ENCODE peak calls at places on chromosomes 11 and 22, in five cellular contexts. One of them, this sample, is unnamed.

GRCh38 chr22:24819941-24820461 is 14.0 kb downstream of the SGSM1 start:
- DNase-seq in sigmoid colon: peak; percentile 85
- DNase-seq in fibroblast of mammary gland: no peak
- DNase-seq in colonic mucosa: peak; percentile 85
- DNase-seq in prostate gland: peak; percentile 36
- DNase-seq in this sample: no peak

GRCh38 chr11:60563553-60564235 is 48.5 kb downstream of the MS4A13 start:
- DNase-seq in sigmoid colon: no peak
- DNase-seq in fibroblast of mammary gland: peak; percentile 1
- DNase-seq in colonic mucosa: no peak
- DNase-seq in prostate gland: no peak
- DNase-seq in this sample: no peak

GRCh38 chr11:100445231-100445735 is 241.8 kb upstream of the ARHGAP42 start:
- DNase-seq in sigmoid colon: no peak
- DNase-seq in fibroblast of mammary gland: peak; percentile 1
- DNase-seq in colonic mucosa: no peak
- DNase-seq in prostate gland: peak; percentile 5
- DNase-seq in this sample: no peak

GRCh38 chr11:9089061-9089460 is 2.3 kb downstream of the SCUBE2 start:
- DNase-seq in sigmoid colon: no peak
- DNase-seq in fibroblast of mammary gland: no peak
- DNase-seq in colonic mucosa: peak; percentile 84
- DNase-seq in prostate gland: peak; percentile 86
- DNase-seq in this sample: no peak

GRCh38 chr11:35623708-35624168 is 5.5 kb downstream of the FJX1 start:
- DNase-seq in sigmoid colon: no peak
- DNase-seq in fibroblast of mammary gland: peak; percentile 90
- DNase-seq in colonic mucosa: no peak
- DNase-seq in prostate gland: no peak
- DNase-seq in this sample: no peak

GRCh38 chr22:20793386-20794131 is 19.6 kb downstream of the SERPIND1 start:
- DNase-seq in sigmoid colon: no peak
- DNase-seq in fibroblast of mammary gland: no peak
- DNase-seq in colonic mucosa: no peak
- DNase-seq in prostate gland: no peak
- DNase-seq in this sample: no peak

GRCh38 chr11:34972892-34973291 is 56.5 kb downstream of the PDHX start:
- DNase-seq in sigmoid colon: no peak
- DNase-seq in fibroblast of mammary gland: peak; percentile 59
- DNase-seq in colonic mucosa: no peak
- DNase-seq in prostate gland: no peak
- DNase-seq in this sample: no peak

GRCh38 chr11:35185696-35186095 is 46.7 kb downstream of the CD44 start:
- DNase-seq in sigmoid colon: no peak
- DNase-seq in fibroblast of mammary gland: no peak
- DNase-seq in colonic mucosa: no peak
- DNase-seq in prostate gland: no peak
- DNase-seq in this sample: no peak

GRCh38 chr11:13668957-13669521 is 571 bp downstream of the FAR1 start:
- DNase-seq in sigmoid colon: peak; percentile 74
- DNase-seq in fibroblast of mammary gland: no peak
- DNase-seq in colonic mucosa: peak; percentile 76
- DNase-seq in prostate gland: peak; percentile 37
- DNase-seq in this sample: peak; percentile 54

GRCh38 chr11:32224580-32224979 is 133.7 kb downstream of the RCN1 start:
- DNase-seq in sigmoid colon: no peak
- DNase-seq in fibroblast of mammary gland: no peak
- DNase-seq in colonic mucosa: no peak
- DNase-seq in prostate gland: no peak
- DNase-seq in this sample: no peak

GRCh38 chr11:67581469-67581868 is 2.1 kb upstream of the GSTP1 start:
- DNase-seq in sigmoid colon: no peak
- DNase-seq in fibroblast of mammary gland: no peak
- DNase-seq in colonic mucosa: peak; percentile 73
- DNase-seq in prostate gland: peak; percentile 32
- DNase-seq in this sample: no peak

GRCh38 chr11:43874738-43875137 is 5.9 kb upstream of the ALKBH3 start:
- DNase-seq in sigmoid colon: no peak
- DNase-seq in fibroblast of mammary gland: no peak
- DNase-seq in colonic mucosa: no peak
- DNase-seq in prostate gland: no peak
- DNase-seq in this sample: no peak

GRCh38 chr11:1200611-1201191 is 22.2 kb upstream of the MUC5B start:
- DNase-seq in sigmoid colon: peak; percentile 38
- DNase-seq in fibroblast of mammary gland: no peak
- DNase-seq in colonic mucosa: no peak
- DNase-seq in prostate gland: no peak
- DNase-seq in this sample: no peak

GRCh38 chr22:27959335-27960090 is 40.5 kb upstream of the PITPNB start:
- DNase-seq in sigmoid colon: no peak
- DNase-seq in fibroblast of mammary gland: no peak
- DNase-seq in colonic mucosa: no peak
- DNase-seq in prostate gland: no peak
- DNase-seq in this sample: no peak

GRCh38 chr22:21754523-21755128 is 19.0 kb upstream of the YPEL1 start:
- DNase-seq in sigmoid colon: peak; percentile 68
- DNase-seq in fibroblast of mammary gland: peak; percentile 33
- DNase-seq in colonic mucosa: peak; percentile 40
- DNase-seq in prostate gland: no peak
- DNase-seq in this sample: no peak

GRCh38 chr11:133898031-133898769 is 52.9 kb upstream of the SPATA19 start:
- DNase-seq in sigmoid colon: peak; percentile 40
- DNase-seq in fibroblast of mammary gland: no peak
- DNase-seq in colonic mucosa: no peak
- DNase-seq in prostate gland: no peak
- DNase-seq in this sample: no peak

GRCh38 chr22:50416996-50417395 is 57.8 kb downstream of the SBF1 start:
- DNase-seq in sigmoid colon: no peak
- DNase-seq in fibroblast of mammary gland: no peak
- DNase-seq in colonic mucosa: no peak
- DNase-seq in prostate gland: no peak
- DNase-seq in this sample: no peak

GRCh38 chr11:39365809-39366436 is 2093.5 kb downstream of the LRRC4C start:
- DNase-seq in sigmoid colon: no peak
- DNase-seq in fibroblast of mammary gland: no peak
- DNase-seq in colonic mucosa: no peak
- DNase-seq in prostate gland: no peak
- DNase-seq in this sample: no peak

GRCh38 chr22:20131856-20132685 is 467 bp downstream of the ZDHHC8 start:
- DNase-seq in sigmoid colon: peak; percentile 79
- DNase-seq in fibroblast of mammary gland: peak; percentile 38
- DNase-seq in colonic mucosa: no peak
- DNase-seq in prostate gland: no peak
- DNase-seq in this sample: peak; percentile 26

GRCh38 chr22:49503896-49504521 is 323.7 kb downstream of the BRD1 start:
- DNase-seq in sigmoid colon: no peak
- DNase-seq in fibroblast of mammary gland: no peak
- DNase-seq in colonic mucosa: no peak
- DNase-seq in prostate gland: no peak
- DNase-seq in this sample: no peak

GRCh38 chr11:121521145-121522042 is 68.6 kb upstream of the SORL1-AS1 start:
- DNase-seq in sigmoid colon: no peak
- DNase-seq in fibroblast of mammary gland: peak; percentile 12
- DNase-seq in colonic mucosa: no peak
- DNase-seq in prostate gland: no peak
- DNase-seq in this sample: no peak

GRCh38 chr22:38733329-38734202 is 22.2 kb downstream of the SUN2 start:
- DNase-seq in sigmoid colon: peak; percentile 96
- DNase-seq in fibroblast of mammary gland: peak; percentile 32
- DNase-seq in colonic mucosa: peak; percentile 76
- DNase-seq in prostate gland: peak; percentile 67
- DNase-seq in this sample: peak; percentile 51

GRCh38 chr11:33775832-33776231 is 1.5 kb upstream of the FBXO3 start:
- DNase-seq in sigmoid colon: no peak
- DNase-seq in fibroblast of mammary gland: no peak
- DNase-seq in colonic mucosa: no peak
- DNase-seq in prostate gland: no peak
- DNase-seq in this sample: no peak
- H3K4me3 ChIP-seq in sigmoid colon: no peak overlapping the region
- H3K4me3 ChIP-seq in fibroblast of mammary gland: no peak overlapping the region
- H3K4me3 ChIP-seq in colonic mucosa: no peak overlapping the region
- H3K4me3 ChIP-seq in prostate gland: no peak overlapping the region
- H3K4me3 ChIP-seq in this sample: no peak overlapping the region

GRCh38 chr11:7251836-7252682 is at the start of gene SYT9:
- DNase-seq in sigmoid colon: peak; percentile 62
- DNase-seq in fibroblast of mammary gland: peak; percentile 5
- DNase-seq in colonic mucosa: peak; percentile 34
- DNase-seq in prostate gland: peak; percentile 37
- DNase-seq in this sample: no peak
- H3K4me3 ChIP-seq in sigmoid colon: peak within 1 kb of the TSS; percentile 25
- H3K4me3 ChIP-seq in fibroblast of mammary gland: peak within 1 kb of the TSS; percentile 19
- H3K4me3 ChIP-seq in colonic mucosa: peak within 1 kb of the TSS; percentile 44
- H3K4me3 ChIP-seq in prostate gland: peak within 1 kb of the TSS; percentile 50
- H3K4me3 ChIP-seq in this sample: no peak within 1 kb of the TSS

DNA sequence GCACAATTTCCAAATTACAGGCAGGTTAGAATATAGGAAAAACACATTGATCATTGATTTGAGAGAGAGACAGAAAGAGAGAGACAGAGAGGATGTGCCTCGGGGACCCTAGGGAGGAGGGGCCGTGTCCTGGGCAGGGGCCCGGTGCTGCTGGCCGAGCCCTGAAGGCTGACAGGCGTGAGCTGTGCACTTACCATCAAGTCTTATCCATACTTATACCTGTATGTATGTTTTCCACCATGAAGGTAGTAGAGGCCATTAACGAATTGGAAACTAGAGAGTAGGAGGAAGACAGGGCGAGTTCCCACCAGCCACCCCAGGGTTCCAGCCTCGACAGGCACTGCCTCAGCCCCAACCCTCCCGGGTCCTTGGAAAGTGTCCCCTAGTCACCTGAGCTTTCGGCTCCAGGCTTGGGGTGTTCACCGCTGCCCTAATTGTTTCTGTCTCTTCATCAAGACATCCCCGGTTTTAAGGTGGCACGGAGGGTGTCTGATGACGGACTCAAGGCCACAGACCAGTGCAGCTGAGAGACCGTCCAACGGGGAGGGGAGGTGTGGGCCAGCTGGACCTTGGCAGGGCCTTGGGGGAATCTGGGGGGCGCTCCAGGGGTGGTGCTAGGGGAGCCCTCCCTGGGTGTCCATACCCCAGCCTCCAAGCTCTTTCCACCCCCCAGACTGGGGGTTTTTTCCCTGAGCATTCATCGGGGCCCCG is 431.3 kb downstream of the TBC1D22A start:
- DNase-seq in sigmoid colon: peak; percentile 45
- DNase-seq in fibroblast of mammary gland: no peak
- DNase-seq in colonic mucosa: peak; percentile 16
- DNase-seq in prostate gland: no peak
- DNase-seq in this sample: no peak
- H3K4me3 ChIP-seq in sigmoid colon: no peak overlapping the region
- H3K4me3 ChIP-seq in fibroblast of mammary gland: no peak overlapping the region
- H3K4me3 ChIP-seq in colonic mucosa: no peak overlapping the region
- H3K4me3 ChIP-seq in prostate gland: no peak overlapping the region
- H3K4me3 ChIP-seq in this sample: no peak overlapping the region

GRCh38 chr22:36433318-36434231 is 45.8 kb upstream of the MYH9 start:
- DNase-seq in sigmoid colon: no peak
- DNase-seq in fibroblast of mammary gland: no peak
- DNase-seq in colonic mucosa: peak; percentile 82
- DNase-seq in prostate gland: peak; percentile 22
- DNase-seq in this sample: no peak
- H3K4me3 ChIP-seq in sigmoid colon: no peak overlapping the region
- H3K4me3 ChIP-seq in fibroblast of mammary gland: no peak overlapping the region
- H3K4me3 ChIP-seq in colonic mucosa: no peak overlapping the region
- H3K4me3 ChIP-seq in prostate gland: no peak overlapping the region
- H3K4me3 ChIP-seq in this sample: no peak overlapping the region

GRCh38 chr22:29912605-29913398 is 29.8 kb downstream of the MTMR3 start:
- DNase-seq in sigmoid colon: no peak
- DNase-seq in fibroblast of mammary gland: peak; percentile 91
- DNase-seq in colonic mucosa: no peak
- DNase-seq in prostate gland: no peak
- DNase-seq in this sample: no peak

GRCh38 chr22:29904020-29904419 is 21.0 kb downstream of the MTMR3 start:
- DNase-seq in sigmoid colon: no peak
- DNase-seq in fibroblast of mammary gland: no peak
- DNase-seq in colonic mucosa: no peak
- DNase-seq in prostate gland: no peak
- DNase-seq in this sample: no peak

GRCh38 chr22:29912141-29912540 is 29.2 kb downstream of the MTMR3 start:
- DNase-seq in sigmoid colon: no peak
- DNase-seq in fibroblast of mammary gland: no peak
- DNase-seq in colonic mucosa: no peak
- DNase-seq in prostate gland: no peak
- DNase-seq in this sample: no peak

GRCh38 chr22:29903371-29903770 is 20.4 kb downstream of the MTMR3 start:
- DNase-seq in sigmoid colon: no peak
- DNase-seq in fibroblast of mammary gland: no peak
- DNase-seq in colonic mucosa: no peak
- DNase-seq in prostate gland: no peak
- DNase-seq in this sample: no peak

DNA sequence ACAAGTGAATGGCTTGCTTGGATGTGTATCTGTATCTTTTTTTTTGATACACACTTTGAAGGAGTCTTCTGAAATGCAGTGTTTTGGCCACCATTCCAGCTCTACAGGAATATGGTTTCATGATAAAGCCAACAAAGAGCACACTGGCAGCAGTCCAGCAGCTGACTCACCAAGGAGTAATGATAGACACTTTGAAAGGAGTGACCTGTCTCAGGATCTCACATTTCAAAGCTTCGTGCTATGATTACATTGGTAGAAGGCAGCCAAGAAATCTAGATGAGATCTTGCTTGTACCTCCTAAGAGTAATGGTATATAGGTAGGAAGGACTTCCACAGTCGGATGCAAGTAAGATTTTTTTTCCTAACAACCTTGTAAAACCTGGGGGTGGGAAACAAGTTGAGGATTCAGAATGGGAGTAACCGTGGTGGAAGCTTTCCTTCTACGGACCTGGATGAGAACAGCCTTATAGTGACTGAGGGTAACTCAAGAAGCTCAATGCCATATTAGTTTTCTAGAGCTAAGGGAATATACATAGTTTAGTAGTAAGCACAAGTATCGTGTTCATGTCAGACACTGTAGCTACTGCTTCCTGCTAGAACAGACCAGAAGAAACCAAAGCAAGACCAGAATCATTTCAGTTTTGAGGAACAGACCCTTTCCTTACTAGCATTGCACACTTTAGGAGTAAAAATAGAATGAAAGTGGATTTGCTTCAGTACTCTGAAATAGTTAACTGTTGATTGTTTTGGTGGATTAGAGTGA is 25.0 kb downstream of the MTMR3 start:
- DNase-seq in sigmoid colon: peak; percentile 73
- DNase-seq in fibroblast of mammary gland: peak; percentile 95
- DNase-seq in colonic mucosa: peak; percentile 91
- DNase-seq in prostate gland: peak; percentile 91
- DNase-seq in this sample: no peak
- H3K4me3 ChIP-seq in sigmoid colon: no peak overlapping the region
- H3K4me3 ChIP-seq in fibroblast of mammary gland: no peak overlapping the region
- H3K4me3 ChIP-seq in colonic mucosa: no peak overlapping the region
- H3K4me3 ChIP-seq in prostate gland: no peak overlapping the region
- H3K4me3 ChIP-seq in this sample: no peak overlapping the region

DNA sequence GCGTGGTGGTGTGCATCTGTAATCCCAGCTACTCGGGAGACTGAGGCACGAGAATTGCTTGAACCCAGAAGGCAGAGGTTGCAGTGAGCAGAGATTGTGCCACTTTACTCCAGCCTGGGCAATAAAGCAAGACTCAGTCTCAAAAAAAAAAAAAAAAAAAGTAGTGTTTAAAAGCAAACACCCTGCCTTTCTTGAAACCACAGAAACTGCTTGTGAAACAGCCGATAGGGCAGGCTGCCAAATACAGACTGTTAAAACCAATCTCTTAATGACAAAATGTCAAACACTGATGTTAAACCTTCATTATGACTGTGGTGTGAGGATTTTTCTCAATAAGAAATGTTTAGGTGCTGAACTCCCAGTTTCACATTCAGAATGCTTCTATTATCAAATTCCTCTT is 27.3 kb downstream of the MARK2 start:
- DNase-seq in sigmoid colon: peak; percentile 71
- DNase-seq in fibroblast of mammary gland: peak; percentile 63
- DNase-seq in colonic mucosa: peak; percentile 88
- DNase-seq in prostate gland: peak; percentile 80
- DNase-seq in this sample: peak; percentile 82
- H3K4me3 ChIP-seq in sigmoid colon: no peak overlapping the region
- H3K4me3 ChIP-seq in fibroblast of mammary gland: no peak overlapping the region
- H3K4me3 ChIP-seq in colonic mucosa: no peak overlapping the region
- H3K4me3 ChIP-seq in prostate gland: no peak overlapping the region
- H3K4me3 ChIP-seq in this sample: no peak overlapping the region